ENCODE peak calls at places on chromosomes 1 and 21, in seven cellular contexts. F, U, D, I, T, Z and Q are unnamed samples.

GRCh38 chr1:17569200-17570139 is 30.0 kb downstream of the ARHGEF10L start:
- DNase-seq in F (peak), U (no peak), D (no peak), I (peak), T (no peak), Z (peak), Q (peak)

GRCh38 chr21:41926068-41926806 is 27.6 kb downstream of the C2CD2 start:
- DNase-seq in F (peak), U (peak), D (peak), I (peak), T (peak), Z (no peak), Q (peak)

GRCh38 chr1:47709302-47710074 is 271.6 kb downstream of the FOXD2 start:
- DNase-seq in F (no peak), U (peak), D (no peak), I (no peak), T (no peak), Z (no peak), Q (no peak)

GRCh38 chr1:215556996-215557395 is 10.1 kb upstream of the KCTD3 start:
- DNase-seq in F (no peak), U (no peak), D (no peak), I (no peak), T (no peak), Z (no peak), Q (no peak)

GRCh38 chr1:59730759-59731478 is 83.8 kb upstream of the HOOK1 start:
- DNase-seq in F (peak), U (no peak), D (no peak), I (peak), T (no peak), Z (peak), Q (peak)

GRCh38 chr1:224635356-224635755 is 19.2 kb downstream of the CNIH3 start:
- DNase-seq in F (peak), U (no peak), D (no peak), I (peak), T (no peak), Z (no peak), Q (peak)

GRCh38 chr21:26405735-26406361 is 167.2 kb downstream of the CYYR1 start:
- DNase-seq in F (peak), U (peak), D (no peak), I (peak), T (no peak), Z (no peak), Q (peak)

GRCh38 chr1:47678464-47678980 is 240.7 kb downstream of the FOXD2 start:
- DNase-seq in F (no peak), U (no peak), D (no peak), I (no peak), T (no peak), Z (no peak), Q (no peak)

GRCh38 chr1:225958041-225958440 is 17.0 kb upstream of the LEFTY2 start:
- DNase-seq in F (no peak), U (no peak), D (no peak), I (no peak), T (no peak), Z (no peak), Q (no peak)

GRCh38 chr1:244431166-244431565 is 20.5 kb downstream of the ADSS2 start:
- DNase-seq in F (no peak), U (no peak), D (no peak), I (no peak), T (no peak), Z (no peak), Q (no peak)

GRCh38 chr1:185560760-185561159 is 173.4 kb upstream of the HMCN1 start:
- DNase-seq in F (no peak), U (no peak), D (no peak), I (no peak), T (no peak), Z (no peak), Q (no peak)

GRCh38 chr1:10553124-10553523 is 78.4 kb downstream of the PEX14 start:
- DNase-seq in F (no peak), U (no peak), D (no peak), I (no peak), T (no peak), Z (no peak), Q (no peak)

GRCh38 chr1:53326598-53327182 is 1.2 kb downstream of the LRP8 start:
- DNase-seq in F (no peak), U (peak), D (no peak), I (no peak), T (peak), Z (no peak), Q (no peak)

GRCh38 chr1:67570473-67571143 is 114.4 kb upstream of the GADD45A start:
- DNase-seq in F (peak), U (no peak), D (no peak), I (peak), T (no peak), Z (no peak), Q (peak)

GRCh38 chr1:38962560-38962959 is 20.9 kb upstream of the RHBDL2 start:
- DNase-seq in F (peak), U (no peak), D (no peak), I (no peak), T (no peak), Z (no peak), Q (no peak)

GRCh38 chr21:44761011-44761729 is 40.5 kb downstream of the UBE2G2 start:
- DNase-seq in F (no peak), U (peak), D (no peak), I (no peak), T (no peak), Z (no peak), Q (no peak)

GRCh38 chr1:9881838-9882249 is 28.2 kb downstream of the CTNNBIP1 start:
- DNase-seq in F (peak), U (no peak), D (no peak), I (peak), T (no peak), Z (no peak), Q (peak)

GRCh38 chr1:11531314-11531870 is 52.4 kb downstream of the DISP3 start:
- DNase-seq in F (no peak), U (peak), D (no peak), I (peak), T (no peak), Z (no peak), Q (no peak)

GRCh38 chr1:36881071-36881405 is 153.3 kb downstream of the GRIK3 start:
- DNase-seq in F (no peak), U (no peak), D (no peak), I (no peak), T (no peak), Z (peak), Q (no peak)

GRCh38 chr1:62113505-62113904 is 81.1 kb upstream of the L1TD1 start:
- DNase-seq in F (no peak), U (no peak), D (no peak), I (no peak), T (no peak), Z (no peak), Q (no peak)

GRCh38 chr1:10642403-10643080 is 153.9 kb downstream of the CASZ1 start:
- DNase-seq in F (no peak), U (no peak), D (no peak), I (no peak), T (no peak), Z (no peak), Q (no peak)

GRCh38 chr1:20887269-20887668 is 100.2 kb upstream of the HP1BP3 start:
- DNase-seq in F (no peak), U (no peak), D (no peak), I (no peak), T (no peak), Z (no peak), Q (no peak)

GRCh38 chr1:5980314-5981008 is 11.8 kb downstream of the NPHP4 start:
- DNase-seq in F (peak), U (peak), D (no peak), I (no peak), T (no peak), Z (no peak), Q (peak)

GRCh38 chr1:218499021-218499691 is 154.0 kb downstream of the TGFB2 start:
- DNase-seq in F (peak), U (no peak), D (no peak), I (peak), T (no peak), Z (no peak), Q (peak)

GRCh38 chr1:6179564-6180175 is 451 bp downstream of the CHD5 start:
- DNase-seq in F (no peak), U (no peak), D (no peak), I (no peak), T (no peak), Z (no peak), Q (no peak)

GRCh38 chr1:25725482-25725881 is 74.5 kb upstream of the SELENON start:
- DNase-seq in F (no peak), U (peak), D (no peak), I (no peak), T (no peak), Z (no peak), Q (no peak)

GRCh38 chr1:39159224-39160036 is 45.1 kb upstream of the MACF1 start:
- DNase-seq in F (peak), U (peak), D (no peak), I (peak), T (no peak), Z (no peak), Q (peak)

GRCh38 chr1:231036416-231036815 is 3.6 kb downstream of the FAM89A start:
- DNase-seq in F (no peak), U (no peak), D (no peak), I (no peak), T (no peak), Z (no peak), Q (peak)

GRCh38 chr1:8874230-8875201 is 4.0 kb downstream of the ENO1 start:
- DNase-seq in F (peak), U (no peak), D (no peak), I (no peak), T (no peak), Z (no peak), Q (peak)

GRCh38 chr1:8873506-8874229 is 4.8 kb downstream of the ENO1 start:
- DNase-seq in F (peak), U (peak), D (no peak), I (peak), T (no peak), Z (peak), Q (peak)

GRCh38 chr1:8873001-8873400 is 5.5 kb downstream of the ENO1 start:
- DNase-seq in F (no peak), U (no peak), D (no peak), I (no peak), T (no peak), Z (no peak), Q (no peak)

GRCh38 chr1:8876099-8876496 is 2.4 kb downstream of the ENO1 start:
- DNase-seq in F (no peak), U (no peak), D (no peak), I (no peak), T (no peak), Z (no peak), Q (no peak)

DNA sequence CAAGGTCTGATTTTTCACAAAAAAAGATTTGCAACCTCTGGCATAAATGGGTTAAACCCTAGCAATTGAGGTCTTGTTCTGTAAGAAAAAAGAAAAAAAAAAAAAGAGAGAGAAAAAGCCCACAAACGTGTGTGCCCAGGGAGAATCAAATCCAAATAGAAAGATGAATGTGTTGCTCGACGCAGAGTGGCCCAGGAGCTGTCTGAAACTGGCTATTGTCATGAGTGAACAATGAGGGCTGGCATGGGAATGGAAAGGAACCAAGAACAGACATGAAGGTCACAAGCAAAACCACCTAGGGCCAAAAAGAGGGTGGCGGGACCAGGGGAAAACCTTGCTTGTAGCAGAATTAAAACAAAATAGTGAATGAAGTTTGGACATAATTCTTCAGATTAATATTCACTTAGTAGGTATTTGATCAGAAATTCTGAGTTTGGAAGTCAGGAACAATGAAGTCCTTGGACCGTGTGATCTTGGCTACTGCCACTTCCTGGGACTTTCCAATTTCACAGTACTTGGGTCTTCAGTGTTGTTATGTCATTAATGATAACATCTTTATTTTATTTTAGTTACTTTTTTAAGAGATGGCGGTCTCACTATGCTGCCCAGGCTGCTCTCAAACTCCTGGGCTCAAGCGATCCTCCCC is 3.1 kb downstream of the ENO1 start:
- DNase-seq in F (no peak), U (no peak), D (no peak), I (no peak), T (no peak), Z (no peak), Q (no peak)
- H3K4me3 ChIP-seq in F (no peak), U (peak), D (peak), I (peak), T (peak), Z (no peak), Q (no peak)

GRCh38 chr1:32964461-32965250 is at the start of gene RNF19B:
- DNase-seq in F (peak), U (peak), D (peak), I (peak), T (peak), Z (peak), Q (peak)
- TF ChIP-seq CTCF in F (no peak), U (no peak), D (no peak), I (no peak), T (no peak), Z (no peak), Q (no peak)

GRCh38 chr1:206472454-206472853 is 2.2 kb downstream of the IKBKE start:
- DNase-seq in F (peak), U (peak), D (no peak), I (peak), T (no peak), Z (no peak), Q (peak)
- H3K4me3 ChIP-seq in F (no peak), U (peak), D (peak), I (no peak), T (no peak), Z (no peak), Q (peak)

GRCh38 chr1:187413770-187414169 is 585.0 kb downstream of the PLA2G4A start:
- DNase-seq in F (peak), U (peak), D (no peak), I (no peak), T (peak), Z (no peak), Q (peak)
- TF ChIP-seq CTCF in F (peak), U (peak), D (no peak), I (peak), T (peak), Z (no peak), Q (peak)

GRCh38 chr1:58722414-58722813 is 22.6 kb upstream of the MYSM1 start:
- DNase-seq in F (peak), U (no peak), D (no peak), I (no peak), T (no peak), Z (no peak), Q (peak)

GRCh38 chr1:58718435-58718834 is 18.6 kb upstream of the MYSM1 start:
- DNase-seq in F (peak), U (no peak), D (no peak), I (no peak), T (no peak), Z (no peak), Q (peak)

GRCh38 chr1:58722967-58723366 is 23.1 kb upstream of the MYSM1 start:
- DNase-seq in F (no peak), U (no peak), D (no peak), I (no peak), T (no peak), Z (no peak), Q (peak)

GRCh38 chr1:58721247-58721820 is 21.5 kb upstream of the MYSM1 start:
- DNase-seq in F (no peak), U (no peak), D (no peak), I (no peak), T (no peak), Z (no peak), Q (no peak)

GRCh38 chr1:58720680-58721079 is 20.8 kb upstream of the MYSM1 start:
- DNase-seq in F (peak), U (no peak), D (no peak), I (peak), T (no peak), Z (no peak), Q (no peak)
- H3K4me3 ChIP-seq in F (no peak), U (no peak), D (no peak), I (no peak), T (no peak), Z (no peak), Q (no peak)